ENCODE peak calls at places on chromosome 17, in eight cellular contexts. One of them, this sample, is unnamed.
A peak's percentile ranks its signal among the peaks of the same experiment; 100 is the strongest.

GRCh38 chr17:81720267-81721071 is 8.4 kb downstream of the SLC25A10 start:
- DNase-seq in HEK293T: no peak
- DNase-seq in A172: no peak
- DNase-seq in Kasumi-1: no peak
- DNase-seq in A549: no peak
- DNase-seq in left ventricle myocardium inferior: no peak
- DNase-seq in GM03348: no peak
- DNase-seq in HFFc6: no peak
- DNase-seq in this sample: no peak

GRCh38 chr17:65537845-65538678 is 23.4 kb downstream of the AXIN2 start:
- DNase-seq in HEK293T: no peak
- DNase-seq in left ventricle myocardium inferior: no peak
- DNase-seq in HFFc6: no peak
- DNase-seq in A549: no peak
- DNase-seq in GM03348: no peak
- DNase-seq in A172: no peak
- DNase-seq in Kasumi-1: no peak
- DNase-seq in this sample: no peak

GRCh38 chr17:27956601-27957445 is 63.7 kb upstream of the LYRM9 start:
- DNase-seq in A549: no peak
- DNase-seq in left ventricle myocardium inferior: no peak
- DNase-seq in GM03348: peak; percentile 56
- DNase-seq in Kasumi-1: no peak
- DNase-seq in A172: no peak
- DNase-seq in HEK293T: no peak
- DNase-seq in HFFc6: no peak
- DNase-seq in this sample: no peak

GRCh38 chr17:56902350-56902749 is 11.5 kb downstream of the TRIM25 start:
- DNase-seq in Kasumi-1: no peak
- DNase-seq in left ventricle myocardium inferior: no peak
- DNase-seq in GM03348: peak; percentile 52
- DNase-seq in A172: peak; percentile 91
- DNase-seq in HFFc6: peak; percentile 72
- DNase-seq in HEK293T: no peak
- DNase-seq in A549: peak; percentile 68
- DNase-seq in this sample: no peak

GRCh38 chr17:45782889-45783592 is 1.1 kb upstream of the CRHR1 start:
- DNase-seq in HFFc6: no peak
- DNase-seq in A172: no peak
- DNase-seq in left ventricle myocardium inferior: no peak
- DNase-seq in GM03348: no peak
- DNase-seq in HEK293T: peak; percentile 91
- DNase-seq in Kasumi-1: no peak
- DNase-seq in A549: peak; percentile 76
- DNase-seq in this sample: no peak

GRCh38 chr17:8857919-8858318 is 9.6 kb downstream of the PIK3R6 start:
- DNase-seq in GM03348: peak; percentile 58
- DNase-seq in left ventricle myocardium inferior: peak; percentile 41
- DNase-seq in HFFc6: no peak
- DNase-seq in Kasumi-1: peak; percentile 1
- DNase-seq in HEK293T: no peak
- DNase-seq in A549: no peak
- DNase-seq in A172: peak; percentile 74
- DNase-seq in this sample: no peak

GRCh38 chr17:53892222-53892621 is 69.5 kb downstream of the KIF2B start:
- DNase-seq in HEK293T: no peak
- DNase-seq in A172: no peak
- DNase-seq in left ventricle myocardium inferior: no peak
- DNase-seq in GM03348: no peak
- DNase-seq in Kasumi-1: no peak
- DNase-seq in HFFc6: no peak
- DNase-seq in A549: no peak
- DNase-seq in this sample: no peak

GRCh38 chr17:81867123-81867951 is 3.8 kb downstream of the ARHGDIA start:
- DNase-seq in A549: no peak
- DNase-seq in GM03348: no peak
- DNase-seq in A172: peak; percentile 48
- DNase-seq in left ventricle myocardium inferior: no peak
- DNase-seq in Kasumi-1: peak; percentile 92
- DNase-seq in HFFc6: peak; percentile 58
- DNase-seq in HEK293T: no peak
- DNase-seq in this sample: no peak

GRCh38 chr17:81553616-81554181 is 1.5 kb upstream of the FAAP100 start:
- DNase-seq in A549: peak; percentile 85
- DNase-seq in HEK293T: no peak
- DNase-seq in GM03348: peak; percentile 84
- DNase-seq in A172: peak; percentile 99
- DNase-seq in HFFc6: peak; percentile 96
- DNase-seq in left ventricle myocardium inferior: no peak
- DNase-seq in Kasumi-1: peak; percentile 82
- DNase-seq in this sample: peak; percentile 23

GRCh38 chr17:77127735-77128361 is 12.9 kb upstream of the SEC14L1 start:
- DNase-seq in A172: peak; percentile 90
- DNase-seq in left ventricle myocardium inferior: peak; percentile 81
- DNase-seq in HEK293T: no peak
- DNase-seq in GM03348: no peak
- DNase-seq in A549: no peak
- DNase-seq in HFFc6: no peak
- DNase-seq in Kasumi-1: peak; percentile 96
- DNase-seq in this sample: no peak

GRCh38 chr17:28950017-28950751 is 1.1 kb downstream of the PHF12 start:
- DNase-seq in A549: peak; percentile 48
- DNase-seq in Kasumi-1: peak; percentile 61
- DNase-seq in HEK293T: no peak
- DNase-seq in GM03348: peak; percentile 45
- DNase-seq in A172: no peak
- DNase-seq in HFFc6: peak; percentile 31
- DNase-seq in left ventricle myocardium inferior: peak; percentile 43
- DNase-seq in this sample: peak; percentile 10

GRCh38 chr17:45115871-45116270 is 16.4 kb downstream of the PLCD3 start:
- DNase-seq in A549: no peak
- DNase-seq in HEK293T: no peak
- DNase-seq in Kasumi-1: no peak
- DNase-seq in HFFc6: peak; percentile 62
- DNase-seq in GM03348: no peak
- DNase-seq in left ventricle myocardium inferior: no peak
- DNase-seq in A172: no peak
- DNase-seq in this sample: no peak

GRCh38 chr17:77379837-77380236 is 239.1 kb downstream of the SEC14L1 start:
- DNase-seq in left ventricle myocardium inferior: no peak
- DNase-seq in A549: no peak
- DNase-seq in HEK293T: no peak
- DNase-seq in GM03348: no peak
- DNase-seq in Kasumi-1: no peak
- DNase-seq in A172: no peak
- DNase-seq in HFFc6: no peak
- DNase-seq in this sample: no peak

GRCh38 chr17:9199474-9200196 is 178.3 kb downstream of the NTN1 start:
- DNase-seq in left ventricle myocardium inferior: peak; percentile 26
- DNase-seq in HFFc6: no peak
- DNase-seq in GM03348: no peak
- DNase-seq in A172: no peak
- DNase-seq in HEK293T: no peak
- DNase-seq in Kasumi-1: no peak
- DNase-seq in A549: no peak
- DNase-seq in this sample: no peak

GRCh38 chr17:9431620-9432019 is 144.0 kb downstream of the STX8 start:
- DNase-seq in GM03348: no peak
- DNase-seq in A172: no peak
- DNase-seq in A549: no peak
- DNase-seq in HFFc6: no peak
- DNase-seq in Kasumi-1: no peak
- DNase-seq in HEK293T: no peak
- DNase-seq in left ventricle myocardium inferior: no peak
- DNase-seq in this sample: no peak

GRCh38 chr17:41615454-41615853 is 2.9 kb upstream of the KRT16 start:
- DNase-seq in HFFc6: peak; percentile 1
- DNase-seq in GM03348: no peak
- DNase-seq in A549: no peak
- DNase-seq in HEK293T: no peak
- DNase-seq in left ventricle myocardium inferior: no peak
- DNase-seq in A172: peak; percentile 71
- DNase-seq in Kasumi-1: no peak
- DNase-seq in this sample: no peak

GRCh38 chr17:79087428-79088143 is 13.0 kb downstream of the ENGASE start:
- DNase-seq in HEK293T: peak; percentile 84
- DNase-seq in A172: peak; percentile 58
- DNase-seq in GM03348: peak; percentile 91
- DNase-seq in Kasumi-1: peak; percentile 79
- DNase-seq in A549: peak; percentile 96
- DNase-seq in HFFc6: peak; percentile 26
- DNase-seq in left ventricle myocardium inferior: peak; percentile 57
- DNase-seq in this sample: peak; percentile 9

GRCh38 chr17:491086-492014 is 138.7 kb upstream of the RPH3AL start:
- DNase-seq in A549: peak; percentile 41
- DNase-seq in A172: no peak
- DNase-seq in HFFc6: peak; percentile 59
- DNase-seq in GM03348: peak; percentile 91
- DNase-seq in HEK293T: peak; percentile 61
- DNase-seq in Kasumi-1: no peak
- DNase-seq in left ventricle myocardium inferior: peak; percentile 60
- DNase-seq in this sample: no peak